ENCODE peak calls at places on chromosomes 13 and 19, in five cellular contexts. D is ascending aorta, V is PC-9, O is cardiac muscle cell, S is tibial nerve. Y is an unnamed sample.

GRCh38 chr13:48808689-48809088 is 155.0 kb downstream of the CYSLTR2 start:
- DNase-seq in V (no peak), D (no peak), O (no peak), S (no peak), Y (no peak)

GRCh38 chr19:16599655-16600346 is 27.6 kb upstream of the SLC35E1 start:
- DNase-seq in V (no peak), O (no peak), D (no peak), S (no peak), Y (no peak)

GRCh38 chr19:33815410-33816340 is 19.0 kb downstream of the KCTD15 start:
- DNase-seq in D (no peak), S (no peak), V (no peak), O (no peak), Y (no peak)

GRCh38 chr13:111586291-111586690 is 265.8 kb downstream of the TEX29 start:
- DNase-seq in O (no peak), V (no peak), S (no peak), D (no peak), Y (no peak)

GRCh38 chr19:4173479-4174211 is 8.7 kb downstream of the SIRT6 start:
- DNase-seq in D (no peak), V (no peak), S (no peak), O (no peak), Y (no peak)

GRCh38 chr19:42290523-42291436 is 11.2 kb upstream of the PRR19 start:
- DNase-seq in V (peak; percentile 39), O (peak; percentile 52), D (no peak), S (no peak), Y (no peak)

GRCh38 chr13:44093607-44094583 is 214.2 kb downstream of the LACC1 start:
- DNase-seq in O (no peak), V (no peak), S (no peak), D (no peak), Y (no peak)

GRCh38 chr19:5324947-5325346 is 15.7 kb downstream of the PTPRS start:
- DNase-seq in D (no peak), S (no peak), V (no peak), O (no peak), Y (no peak)

GRCh38 chr13:59533561-59534337 is 630.0 kb downstream of the DIAPH3 start:
- DNase-seq in S (no peak), V (no peak), D (no peak), O (no peak), Y (no peak)

GRCh38 chr19:13817615-13818371 is 22.6 kb downstream of the ZSWIM4 start:
- DNase-seq in V (no peak), O (peak; percentile 82), D (no peak), S (no peak), Y (no peak)

GRCh38 chr19:6718741-6719539 is 1.5 kb downstream of the C3 start:
- DNase-seq in V (no peak), O (peak; percentile 9), S (no peak), D (no peak), Y (no peak)

GRCh38 chr19:13597625-13598024 is 91.3 kb upstream of the CACNA1A start:
- DNase-seq in D (no peak), V (peak; percentile 43), S (peak; percentile 47), O (peak; percentile 68), Y (no peak)

GRCh38 chr13:108777421-108778420 is 148.3 kb downstream of the MYO16 start:
- DNase-seq in O (no peak), D (no peak), V (no peak), S (no peak), Y (peak; percentile 85)

GRCh38 chr13:71218960-71219359 is 648.0 kb downstream of the DACH1 start:
- DNase-seq in V (no peak), D (no peak), S (no peak), O (peak; percentile 3), Y (no peak)

GRCh38 chr13:73220966-73221720 is 162.3 kb downstream of the KLF5 start:
- DNase-seq in S (no peak), O (no peak), D (no peak), V (no peak), Y (no peak)

GRCh38 chr19:13110099-13110610 is 6.4 kb downstream of the TRMT1 start:
- DNase-seq in O (no peak), S (no peak), V (no peak), D (no peak), Y (no peak)

GRCh38 chr13:75417647-75418046 is 64.3 kb downstream of the TBC1D4 start:
- DNase-seq in D (no peak), V (peak; percentile 6), O (no peak), S (no peak), Y (no peak)

GRCh38 chr13:50421457-50422130 is 406.4 kb downstream of the KCNRG start:
- DNase-seq in D (no peak), V (no peak), O (no peak), S (no peak), Y (no peak)

GRCh38 chr19:43619262-43620060 is at the start of gene ZNF428:
- DNase-seq in D (peak; percentile 50), V (peak; percentile 84), S (peak; percentile 69), O (peak; percentile 94), Y (peak; percentile 90)

GRCh38 chr13:50577806-50578205 is 265.7 kb downstream of the DLEU7 start:
- DNase-seq in D (no peak), S (no peak), O (no peak), V (no peak), Y (no peak)

GRCh38 chr13:29884671-29885424 is 34.4 kb upstream of the UBL3 start:
- DNase-seq in O (no peak), V (no peak), D (no peak), S (no peak), Y (no peak)

GRCh38 chr13:52638929-52639328 is 3.3 kb upstream of the HNRNPA1L2 start:
- DNase-seq in D (no peak), V (no peak), S (no peak), O (no peak), Y (no peak)

GRCh38 chr13:50127017-50127725 is 111.9 kb downstream of the KCNRG start:
- DNase-seq in V (no peak), D (no peak), S (peak; percentile 59), O (peak; percentile 55), Y (no peak)

GRCh38 chr13:39284801-39285388 is 246.6 kb downstream of the NHLRC3 start:
- DNase-seq in V (no peak), O (no peak), S (no peak), D (no peak), Y (no peak)

GRCh38 chr19:13118424-13119193 is 545 bp downstream of the NACC1 start:
- DNase-seq in O (peak; percentile 84), D (no peak), S (no peak), V (peak; percentile 73), Y (no peak)

GRCh38 chr19:343941-344624 is 513 bp downstream of the MIER2 start:
- DNase-seq in V (no peak), O (peak; percentile 53), S (no peak), D (no peak), Y (no peak)

GRCh38 chr13:32443111-32443510 is 15.2 kb upstream of the N4BP2L1 start:
- DNase-seq in S (peak; percentile 19), V (no peak), O (peak; percentile 11), D (no peak), Y (no peak)

GRCh38 chr13:99085139-99085845 is 107.4 kb upstream of the DOCK9 start:
- DNase-seq in V (no peak), D (no peak), O (peak; percentile 28), S (peak; percentile 5), Y (no peak)

GRCh38 chr13:99086869-99087129 is 108.9 kb upstream of the DOCK9 start:
- DNase-seq in S (peak; percentile 9), D (no peak), V (no peak), O (no peak), Y (no peak)

GRCh38 chr13:99087130-99087953 is 109.5 kb upstream of the DOCK9 start:
- DNase-seq in D (peak; percentile 33), V (peak; percentile 92), S (peak; percentile 78), O (peak; percentile 94), Y (peak; percentile 12)

GRCh38 chr13:99086149-99086868 is 108.4 kb upstream of the DOCK9 start:
- DNase-seq in V (peak; percentile 75), D (no peak), O (peak; percentile 77), S (peak; percentile 27), Y (no peak)

DNA sequence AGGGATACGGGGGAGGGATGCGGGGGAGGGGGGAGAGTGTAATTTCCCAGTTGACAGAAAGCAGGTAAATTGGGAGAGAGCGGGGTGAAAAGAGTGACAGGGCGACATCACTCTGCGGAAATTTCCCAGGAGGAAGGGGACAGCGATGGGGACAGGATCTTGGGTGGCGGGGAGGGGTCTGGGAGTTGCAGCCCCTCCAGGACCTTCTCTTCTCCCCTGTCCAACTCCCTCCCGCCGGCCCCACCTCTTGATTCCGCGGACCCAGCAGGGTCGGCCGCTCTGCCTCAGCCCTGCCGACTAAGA is 107.9 kb upstream of the DOCK9 start:
- DNase-seq in O (no peak), S (no peak), D (no peak), V (no peak), Y (no peak)
- H3K9me3 ChIP-seq in O (no peaks in the 10 kb centered on the region), S (no peaks in the 10 kb centered on the region), D (no peaks in the 10 kb centered on the region), V (no peaks in the 10 kb centered on the region), Y (no peaks in the 10 kb centered on the region)

GRCh38 chr19:29442910-29443309 is 82.9 kb upstream of the VSTM2B start:
- DNase-seq in S (no peak), V (no peak), O (no peak), D (no peak), Y (no peak)
- H3K9me3 ChIP-seq in S (peaks cover 60% of the 10 kb centered on the region), V (no peaks in the 10 kb centered on the region), O (no peaks in the 10 kb centered on the region), D (no peaks in the 10 kb centered on the region), Y (no peaks in the 10 kb centered on the region)

DNA sequence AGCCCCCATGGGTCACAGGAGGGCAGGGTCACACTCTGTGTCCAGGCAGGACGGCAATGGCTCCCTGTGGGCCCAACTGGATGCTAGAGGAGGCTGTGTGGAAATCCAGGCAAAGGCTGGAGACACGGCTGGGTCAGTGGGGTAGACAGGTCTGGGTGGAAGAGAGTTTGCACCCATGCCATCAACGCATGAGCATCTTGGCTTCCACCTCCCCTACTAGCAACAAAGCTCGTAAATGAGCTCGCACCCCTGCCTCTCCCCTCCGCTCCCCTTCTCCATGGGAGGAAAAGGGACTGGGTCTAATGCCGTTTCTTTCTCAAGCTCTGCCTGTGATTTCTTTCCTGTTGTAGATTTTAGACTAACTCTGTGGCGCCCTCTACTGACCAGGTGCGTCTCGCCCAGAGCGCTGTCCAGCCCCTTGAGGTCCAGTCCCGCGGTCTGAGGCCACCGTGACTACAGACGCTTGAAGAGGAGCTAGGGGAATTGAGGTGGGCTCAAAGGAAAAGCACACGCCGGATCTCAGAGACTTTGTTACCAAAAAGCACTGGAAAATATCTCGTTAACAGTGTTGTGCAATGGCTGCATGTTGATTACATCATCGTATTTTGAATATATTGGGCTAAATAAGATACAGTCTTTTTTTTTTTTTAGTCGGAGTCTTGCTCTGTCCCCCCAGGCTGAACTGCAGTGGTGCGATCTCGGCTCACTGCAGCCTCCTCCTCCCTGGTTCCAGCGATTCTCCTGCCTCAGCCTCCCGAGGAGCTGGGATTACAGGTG is 50.7 kb upstream of the USP29 start:
- DNase-seq in O (no peak), V (peak; percentile 11), D (no peak), S (no peak), Y (no peak)
- H3K9me3 ChIP-seq in O (no peaks in the 10 kb centered on the region), V (no peaks in the 10 kb centered on the region), D (no peaks in the 10 kb centered on the region), S (peaks cover 82% of the 10 kb centered on the region), Y (no peaks in the 10 kb centered on the region)

DNA sequence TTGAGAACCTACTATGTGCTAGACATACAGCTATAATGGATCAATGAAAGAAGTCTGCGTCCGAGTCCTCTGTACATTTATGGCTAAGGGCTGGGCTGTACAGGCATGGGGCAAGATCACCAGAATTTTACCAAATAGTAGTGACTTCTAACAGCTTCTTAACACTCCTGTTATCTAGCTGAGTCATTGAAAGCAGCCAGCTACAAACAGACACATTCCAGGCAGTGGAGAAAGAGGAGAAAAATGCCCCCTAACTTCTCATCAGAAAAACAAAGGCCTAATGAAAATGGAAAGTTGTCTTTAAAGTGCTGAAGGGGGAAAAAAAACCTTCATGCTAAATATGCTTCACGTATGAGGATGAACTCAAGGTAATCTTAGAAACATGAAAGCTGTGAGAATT is 14.3 kb upstream of the ZNF667 start:
- DNase-seq in D (no peak), O (no peak), V (no peak), S (no peak), Y (no peak)
- H3K9me3 ChIP-seq in D (peaks cover 71% of the 10 kb centered on the region), O (no peaks in the 10 kb centered on the region), V (no peaks in the 10 kb centered on the region), S (peaks cover 93% of the 10 kb centered on the region), Y (no peaks in the 10 kb centered on the region)